ENCODE peak calls at places on chromosomes 1 and 21, in eight cellular contexts. One of them, this sample, is unnamed.

GRCh38 chr1:190597361-190597760 is 119.7 kb upstream of the BRINP3 start:
- DNase-seq in spleen: no peak
- DNase-seq in GM12865: no peak
- DNase-seq in heart right ventricle: no peak
- DNase-seq in fibroblast of lung: no peak
- DNase-seq in GM06990: no peak
- DNase-seq in activated B cell treated with CpG ODN at 0.5 μM for 24 hours: no peak
- DNase-seq in H1: no peak
- DNase-seq in this sample: no peak

GRCh38 chr1:229253170-229253974 is 17.5 kb upstream of the RAB4A start:
- DNase-seq in spleen: no peak
- DNase-seq in GM12865: no peak
- DNase-seq in heart right ventricle: no peak
- DNase-seq in fibroblast of lung: no peak
- DNase-seq in GM06990: no peak
- DNase-seq in activated B cell treated with CpG ODN at 0.5 μM for 24 hours: no peak
- DNase-seq in H1: no peak
- DNase-seq in this sample: no peak

GRCh38 chr1:93434088-93434487 is 13.8 kb upstream of the FNBP1L start:
- DNase-seq in spleen: no peak
- DNase-seq in GM12865: no peak
- DNase-seq in heart right ventricle: no peak
- DNase-seq in fibroblast of lung: no peak
- DNase-seq in GM06990: no peak
- DNase-seq in activated B cell treated with CpG ODN at 0.5 μM for 24 hours: no peak
- DNase-seq in H1: no peak
- DNase-seq in this sample: no peak

GRCh38 chr21:21737186-21737585 is 739.0 kb downstream of the NCAM2 start:
- DNase-seq in spleen: no peak
- DNase-seq in GM12865: no peak
- DNase-seq in heart right ventricle: no peak
- DNase-seq in fibroblast of lung: no peak
- DNase-seq in GM06990: no peak
- DNase-seq in activated B cell treated with CpG ODN at 0.5 μM for 24 hours: no peak
- DNase-seq in H1: no peak
- DNase-seq in this sample: no peak

GRCh38 chr21:42941696-42942085 is 16.3 kb upstream of the ERVH48-1 start:
- DNase-seq in spleen: peak
- DNase-seq in GM12865: no peak
- DNase-seq in heart right ventricle: no peak
- DNase-seq in fibroblast of lung: no peak
- DNase-seq in GM06990: no peak
- DNase-seq in activated B cell treated with CpG ODN at 0.5 μM for 24 hours: no peak
- DNase-seq in H1: no peak
- DNase-seq in this sample: no peak

GRCh38 chr21:45401054-45401518 is 3.9 kb upstream of the COL18A1 start:
- DNase-seq in spleen: no peak
- DNase-seq in GM12865: no peak
- DNase-seq in heart right ventricle: no peak
- DNase-seq in fibroblast of lung: no peak
- DNase-seq in GM06990: no peak
- DNase-seq in activated B cell treated with CpG ODN at 0.5 μM for 24 hours: no peak
- DNase-seq in H1: no peak
- DNase-seq in this sample: no peak

GRCh38 chr1:42006836-42007235 is 88.1 kb upstream of the HIVEP3 start:
- DNase-seq in spleen: no peak
- DNase-seq in GM12865: no peak
- DNase-seq in heart right ventricle: no peak
- DNase-seq in fibroblast of lung: peak
- DNase-seq in GM06990: no peak
- DNase-seq in activated B cell treated with CpG ODN at 0.5 μM for 24 hours: no peak
- DNase-seq in H1: no peak
- DNase-seq in this sample: no peak

GRCh38 chr1:177255411-177255810 is 84.7 kb downstream of the BRINP2 start:
- DNase-seq in spleen: no peak
- DNase-seq in GM12865: no peak
- DNase-seq in heart right ventricle: no peak
- DNase-seq in fibroblast of lung: peak
- DNase-seq in GM06990: no peak
- DNase-seq in activated B cell treated with CpG ODN at 0.5 μM for 24 hours: no peak
- DNase-seq in H1: no peak
- DNase-seq in this sample: no peak

GRCh38 chr1:112704908-112705627 is 1.9 kb downstream of the RHOC start:
- DNase-seq in spleen: peak
- DNase-seq in GM12865: peak
- DNase-seq in heart right ventricle: peak
- DNase-seq in fibroblast of lung: peak
- DNase-seq in GM06990: peak
- DNase-seq in activated B cell treated with CpG ODN at 0.5 μM for 24 hours: no peak
- DNase-seq in H1: peak
- DNase-seq in this sample: no peak

GRCh38 chr1:160131803-160132565 is 16.4 kb downstream of the ATP1A2 start:
- DNase-seq in spleen: peak
- DNase-seq in GM12865: no peak
- DNase-seq in heart right ventricle: peak
- DNase-seq in fibroblast of lung: no peak
- DNase-seq in GM06990: no peak
- DNase-seq in activated B cell treated with CpG ODN at 0.5 μM for 24 hours: no peak
- DNase-seq in H1: no peak
- DNase-seq in this sample: no peak

GRCh38 chr1:170213598-170213997 is 67.8 kb downstream of the NTMT2 start:
- DNase-seq in spleen: no peak
- DNase-seq in GM12865: no peak
- DNase-seq in heart right ventricle: peak
- DNase-seq in fibroblast of lung: no peak
- DNase-seq in GM06990: no peak
- DNase-seq in activated B cell treated with CpG ODN at 0.5 μM for 24 hours: no peak
- DNase-seq in H1: no peak
- DNase-seq in this sample: no peak
- TF ChIP-seq CTCF in spleen: no peak
- TF ChIP-seq CTCF in GM12865: no peak
- TF ChIP-seq CTCF in heart right ventricle: no peak
- TF ChIP-seq CTCF in fibroblast of lung: no peak
- TF ChIP-seq CTCF in GM06990: no peak
- TF ChIP-seq CTCF in activated B cell treated with CpG ODN at 0.5 μM for 24 hours: no peak
- TF ChIP-seq CTCF in H1: no peak
- TF ChIP-seq CTCF in this sample: no peak

GRCh38 chr1:105027838-105028471 is 1278.3 kb downstream of the AMY1C start:
- DNase-seq in spleen: no peak
- DNase-seq in GM12865: peak
- DNase-seq in heart right ventricle: no peak
- DNase-seq in fibroblast of lung: no peak
- DNase-seq in GM06990: no peak
- DNase-seq in activated B cell treated with CpG ODN at 0.5 μM for 24 hours: no peak
- DNase-seq in H1: no peak
- DNase-seq in this sample: no peak
- TF ChIP-seq CTCF in spleen: no peak
- TF ChIP-seq CTCF in GM12865: peak
- TF ChIP-seq CTCF in heart right ventricle: no peak
- TF ChIP-seq CTCF in fibroblast of lung: no peak
- TF ChIP-seq CTCF in GM06990: peak
- TF ChIP-seq CTCF in activated B cell treated with CpG ODN at 0.5 μM for 24 hours: no peak
- TF ChIP-seq CTCF in H1: no peak
- TF ChIP-seq CTCF in this sample: no peak

DNA sequence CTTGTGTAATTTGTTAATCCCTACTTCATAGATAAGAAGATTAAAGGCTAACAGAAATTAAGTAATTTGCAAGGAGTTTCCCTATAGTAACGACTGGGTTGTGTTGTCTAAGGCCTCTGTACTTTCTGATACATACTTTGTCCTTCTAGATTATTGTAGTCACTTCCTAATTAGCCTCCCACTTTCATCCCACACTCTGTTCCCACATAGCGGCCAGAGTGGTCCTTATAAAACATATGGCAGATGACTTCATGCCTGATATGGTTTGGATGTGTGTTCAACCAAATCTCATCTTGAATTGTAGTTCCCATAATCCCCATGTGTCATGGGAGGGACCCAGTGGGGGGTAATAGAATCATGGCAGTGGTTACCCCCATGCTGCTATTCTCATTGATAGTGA is 120.5 kb upstream of the DAB1 start:
- DNase-seq in spleen: no peak
- DNase-seq in GM12865: no peak
- DNase-seq in heart right ventricle: no peak
- DNase-seq in fibroblast of lung: no peak
- DNase-seq in GM06990: no peak
- DNase-seq in activated B cell treated with CpG ODN at 0.5 μM for 24 hours: no peak
- DNase-seq in H1: no peak
- DNase-seq in this sample: no peak
- TF ChIP-seq CTCF in spleen: no peak
- TF ChIP-seq CTCF in GM12865: no peak
- TF ChIP-seq CTCF in heart right ventricle: no peak
- TF ChIP-seq CTCF in fibroblast of lung: no peak
- TF ChIP-seq CTCF in GM06990: no peak
- TF ChIP-seq CTCF in activated B cell treated with CpG ODN at 0.5 μM for 24 hours: no peak
- TF ChIP-seq CTCF in H1: no peak
- TF ChIP-seq CTCF in this sample: no peak

GRCh38 chr1:114623364-114623763 is 41.9 kb upstream of the BCAS2 start:
- DNase-seq in spleen: no peak
- DNase-seq in GM12865: no peak
- DNase-seq in heart right ventricle: no peak
- DNase-seq in fibroblast of lung: no peak
- DNase-seq in GM06990: no peak
- DNase-seq in activated B cell treated with CpG ODN at 0.5 μM for 24 hours: no peak
- DNase-seq in H1: no peak
- DNase-seq in this sample: no peak

GRCh38 chr1:114618606-114619005 is 37.2 kb upstream of the BCAS2 start:
- DNase-seq in spleen: no peak
- DNase-seq in GM12865: no peak
- DNase-seq in heart right ventricle: no peak
- DNase-seq in fibroblast of lung: no peak
- DNase-seq in GM06990: no peak
- DNase-seq in activated B cell treated with CpG ODN at 0.5 μM for 24 hours: no peak
- DNase-seq in H1: no peak
- DNase-seq in this sample: no peak

GRCh38 chr1:114620419-114620818 is 39.0 kb upstream of the BCAS2 start:
- DNase-seq in spleen: no peak
- DNase-seq in GM12865: no peak
- DNase-seq in heart right ventricle: no peak
- DNase-seq in fibroblast of lung: no peak
- DNase-seq in GM06990: no peak
- DNase-seq in activated B cell treated with CpG ODN at 0.5 μM for 24 hours: no peak
- DNase-seq in H1: no peak
- DNase-seq in this sample: no peak
- TF ChIP-seq CTCF in spleen: no peak
- TF ChIP-seq CTCF in GM12865: no peak
- TF ChIP-seq CTCF in heart right ventricle: no peak
- TF ChIP-seq CTCF in fibroblast of lung: no peak
- TF ChIP-seq CTCF in GM06990: peak
- TF ChIP-seq CTCF in activated B cell treated with CpG ODN at 0.5 μM for 24 hours: no peak
- TF ChIP-seq CTCF in H1: no peak
- TF ChIP-seq CTCF in this sample: peak

DNA sequence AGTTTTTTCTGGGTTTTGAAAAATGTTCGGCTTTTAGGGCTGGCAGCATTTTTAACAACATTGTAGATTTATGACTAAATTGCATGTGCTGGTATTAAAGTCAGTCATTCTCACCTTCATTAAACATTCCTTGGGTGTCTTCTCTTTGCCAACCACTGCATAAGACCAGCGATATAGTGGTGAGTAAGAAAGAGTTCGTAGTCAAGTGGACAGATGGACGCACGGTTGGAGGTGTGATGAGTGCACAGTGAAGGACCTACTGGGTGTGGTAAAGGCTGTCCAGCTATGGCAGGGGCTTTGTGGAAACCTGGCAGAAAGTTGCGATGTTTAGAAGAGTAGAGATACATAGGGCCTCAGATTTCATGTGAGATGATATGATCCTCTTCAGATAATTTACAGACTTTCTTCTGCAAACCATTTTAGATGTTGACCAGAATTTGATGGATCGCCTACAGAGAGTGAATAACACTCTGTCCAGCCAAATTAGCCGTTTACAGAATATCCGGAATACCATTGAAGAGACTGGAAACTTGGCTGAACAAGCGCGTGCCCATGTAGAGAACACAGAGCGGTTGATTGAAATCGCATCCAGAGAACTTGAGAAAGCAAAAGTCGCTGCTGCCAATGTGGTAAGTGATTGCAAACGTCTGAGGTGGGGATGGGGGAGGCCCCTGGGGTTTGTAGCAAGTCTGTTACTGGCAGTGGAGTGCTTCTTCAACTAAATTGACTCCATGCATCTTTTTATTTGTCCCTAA is 56.0 kb upstream of the LAMC2 start:
- DNase-seq in spleen: no peak
- DNase-seq in GM12865: no peak
- DNase-seq in heart right ventricle: no peak
- DNase-seq in fibroblast of lung: no peak
- DNase-seq in GM06990: no peak
- DNase-seq in activated B cell treated with CpG ODN at 0.5 μM for 24 hours: no peak
- DNase-seq in H1: no peak
- DNase-seq in this sample: no peak
- TF ChIP-seq CTCF in spleen: no peak
- TF ChIP-seq CTCF in GM12865: no peak
- TF ChIP-seq CTCF in heart right ventricle: no peak
- TF ChIP-seq CTCF in fibroblast of lung: no peak
- TF ChIP-seq CTCF in GM06990: no peak
- TF ChIP-seq CTCF in activated B cell treated with CpG ODN at 0.5 μM for 24 hours: no peak
- TF ChIP-seq CTCF in H1: no peak
- TF ChIP-seq CTCF in this sample: no peak

GRCh38 chr1:197774691-197775281 is 494 bp downstream of the DENND1B start:
- DNase-seq in spleen: peak
- DNase-seq in GM12865: peak
- DNase-seq in heart right ventricle: peak
- DNase-seq in fibroblast of lung: peak
- DNase-seq in GM06990: no peak
- DNase-seq in activated B cell treated with CpG ODN at 0.5 μM for 24 hours: peak
- DNase-seq in H1: no peak
- DNase-seq in this sample: peak

GRCh38 chr1:197773856-197774255 is 1.4 kb downstream of the DENND1B start:
- DNase-seq in spleen: no peak
- DNase-seq in GM12865: no peak
- DNase-seq in heart right ventricle: no peak
- DNase-seq in fibroblast of lung: peak
- DNase-seq in GM06990: no peak
- DNase-seq in activated B cell treated with CpG ODN at 0.5 μM for 24 hours: no peak
- DNase-seq in H1: no peak
- DNase-seq in this sample: no peak

GRCh38 chr1:197776348-197777082 is 1.2 kb upstream of the DENND1B start:
- DNase-seq in spleen: no peak
- DNase-seq in GM12865: peak
- DNase-seq in heart right ventricle: no peak
- DNase-seq in fibroblast of lung: peak
- DNase-seq in GM06990: peak
- DNase-seq in activated B cell treated with CpG ODN at 0.5 μM for 24 hours: no peak
- DNase-seq in H1: no peak
- DNase-seq in this sample: no peak

GRCh38 chr1:197778326-197778922 is 3.1 kb upstream of the DENND1B start:
- DNase-seq in spleen: no peak
- DNase-seq in GM12865: no peak
- DNase-seq in heart right ventricle: no peak
- DNase-seq in fibroblast of lung: no peak
- DNase-seq in GM06990: no peak
- DNase-seq in activated B cell treated with CpG ODN at 0.5 μM for 24 hours: no peak
- DNase-seq in H1: no peak
- DNase-seq in this sample: no peak

GRCh38 chr1:197775282-197776262 is at the start of gene DENND1B:
- DNase-seq in spleen: peak
- DNase-seq in GM12865: peak
- DNase-seq in heart right ventricle: peak
- DNase-seq in fibroblast of lung: peak
- DNase-seq in GM06990: peak
- DNase-seq in activated B cell treated with CpG ODN at 0.5 μM for 24 hours: peak
- DNase-seq in H1: no peak
- DNase-seq in this sample: peak
- TF ChIP-seq CTCF in spleen: peak
- TF ChIP-seq CTCF in GM12865: no peak
- TF ChIP-seq CTCF in heart right ventricle: no peak
- TF ChIP-seq CTCF in fibroblast of lung: no peak
- TF ChIP-seq CTCF in GM06990: no peak
- TF ChIP-seq CTCF in activated B cell treated with CpG ODN at 0.5 μM for 24 hours: no peak
- TF ChIP-seq CTCF in H1: no peak
- TF ChIP-seq CTCF in this sample: no peak

This sample was measured in D721Med.